ENCODE peak calls at places on chromosome 22, in nine cellular contexts. G is activated T-helper 1 cell treated with anti-CD3 and anti-CD28 coated beads, Interleukin-12 subunit alpha, Interleukin-12 subunit beta, Interleukin-2, Interleukin-4 antibody, amounts not matched to agents 30 ng/mL and 10 ng/mL and 1 ng/mL, durations not matched to agents 14 hours and 24 hours and 36 hours; V is endodermal cell; D is astrocyte of the hippocampus; A is T-cell; W is ACHN; S is stimulated activated CD8-positive, alpha-beta memory T cell treated with anti-CD3 and anti-CD28 coated beads, Interleukin-7, amount 100 ng/mL, for 1 hour; U is activated CD4-positive, alpha-beta T cell treated with anti-CD3 and anti-CD28 coated beads, Interleukin-2, amount 50 U/mL, for 1 hour; X is fibroblast of mammary gland. F is an unnamed sample.

GRCh38 chr22:45868586-45869443 is 108.1 kb downstream of the WNT7B start:
- DNase-seq in G (no peak), V (peak; percentile 51), D (no peak), A (no peak), W (no peak), S (no peak), U (no peak), X (no peak), F (no peak)

GRCh38 chr22:22154068-22154467 is 90.5 kb upstream of the VPREB1 start:
- DNase-seq in G (no peak), V (no peak), D (no peak), A (no peak), W (no peak), S (no peak), U (no peak), X (no peak), F (no peak)

GRCh38 chr22:23772315-23773246 is at the start of gene MMP11:
- DNase-seq in G (peak; percentile 34), V (peak; percentile 91), D (peak; percentile 67), A (no peak), W (peak; percentile 41), S (no peak), U (peak; percentile 54), X (no peak), F (peak; percentile 42)

GRCh38 chr22:34278121-34278520 is 357.8 kb upstream of the LARGE1 start:
- DNase-seq in G (no peak), V (no peak), D (no peak), A (no peak), W (no peak), S (no peak), U (no peak), X (no peak), F (no peak)

GRCh38 chr22:27195104-27195503 is 537.7 kb downstream of the MIAT start:
- DNase-seq in G (no peak), V (no peak), D (no peak), A (no peak), W (no peak), S (no peak), U (no peak), X (no peak), F (peak; percentile 36)

GRCh38 chr22:42316988-42317387 is 46.5 kb upstream of the TCF20 start:
- DNase-seq in G (no peak), V (no peak), D (peak; percentile 87), A (peak; percentile 16), W (no peak), S (peak; percentile 19), U (peak; percentile 30), X (peak; percentile 32), F (peak; percentile 83)

GRCh38 chr22:22942511-22943329 is 55.1 kb downstream of the IGLL5 start:
- DNase-seq in G (peak; percentile 44), V (peak; percentile 94), D (peak; percentile 53), A (peak; percentile 45), W (peak; percentile 54), S (peak; percentile 70), U (peak; percentile 78), X (peak; percentile 68), F (peak; percentile 90)

GRCh38 chr22:44317163-44317455 is 4.4 kb upstream of the SHISAL1 start:
- DNase-seq in G (no peak), V (no peak), D (no peak), A (no peak), W (no peak), S (no peak), U (no peak), X (no peak), F (no peak)

GRCh38 chr22:37739611-37740049 is 42.8 kb downstream of the TRIOBP start:
- DNase-seq in G (no peak), V (no peak), D (no peak), A (no peak), W (no peak), S (no peak), U (no peak), X (no peak), F (no peak)

GRCh38 chr22:35032571-35032970 is 33.4 kb upstream of the ISX start:
- DNase-seq in G (no peak), V (no peak), D (no peak), A (no peak), W (no peak), S (no peak), U (no peak), X (no peak), F (no peak)

GRCh38 chr22:27063381-27063780 is 406.0 kb downstream of the MIAT start:
- DNase-seq in G (no peak), V (no peak), D (no peak), A (no peak), W (no peak), S (no peak), U (no peak), X (no peak), F (no peak)

GRCh38 chr22:46649176-46650077 is 29.2 kb downstream of the GRAMD4 start:
- DNase-seq in G (no peak), V (no peak), D (peak; percentile 17), A (no peak), W (no peak), S (no peak), U (no peak), X (peak; percentile 69), F (no peak)